ENCODE peak calls at places on chromosome 1, in seven cellular contexts. R, Y, Q, E, K, W and C are unnamed samples.

GRCh38 chr1:41874903-41875411 is 43.8 kb downstream of the HIVEP3 start:
- DNase-seq in R (no peak), Q (no peak), Y (no peak), W (no peak), K (no peak), E (no peak), C (no peak)

GRCh38 chr1:32307313-32307712 is 15.4 kb downstream of the HDAC1 start:
- DNase-seq in K (peak), W (no peak), R (peak), Y (no peak), Q (no peak), E (no peak), C (no peak)

GRCh38 chr1:16394178-16394521 is 27.1 kb downstream of the SZRD1 start:
- DNase-seq in E (no peak), Q (no peak), R (no peak), Y (no peak), K (no peak), W (no peak), C (no peak)

GRCh38 chr1:245587435-245588105 is 432.8 kb downstream of the KIF26B start:
- DNase-seq in Q (no peak), Y (no peak), K (no peak), W (no peak), E (no peak), R (no peak), C (no peak)

GRCh38 chr1:168375901-168376300 is 95.2 kb downstream of the TBX19 start:
- DNase-seq in Y (no peak), R (no peak), K (no peak), E (no peak), Q (no peak), W (no peak), C (no peak)

GRCh38 chr1:44025816-44026215 is 5.4 kb downstream of the SLC6A9 start:
- DNase-seq in W (no peak), Q (no peak), E (no peak), K (no peak), Y (peak), R (no peak), C (no peak)

GRCh38 chr1:232250838-232251237 is 379.1 kb downstream of the SIPA1L2 start:
- DNase-seq in K (no peak), Q (no peak), R (no peak), E (no peak), Y (peak), W (no peak), C (no peak)

GRCh38 chr1:59020151-59020997 is 236.5 kb upstream of the JUN start:
- DNase-seq in W (peak), Q (peak), E (no peak), K (peak), Y (no peak), R (peak), C (peak)

GRCh38 chr1:232143315-232143886 is 486.5 kb downstream of the SIPA1L2 start:
- DNase-seq in W (no peak), R (no peak), Y (no peak), E (no peak), Q (no peak), K (no peak), C (peak)

GRCh38 chr1:175269151-175269550 is 76.6 kb upstream of the KIAA0040 start:
- DNase-seq in K (no peak), E (no peak), Y (no peak), Q (no peak), W (no peak), R (no peak), C (no peak)

GRCh38 chr1:2275796-2276536 is 47.8 kb downstream of the SKI start:
- DNase-seq in Y (no peak), K (no peak), W (peak), R (peak), E (no peak), Q (no peak), C (peak)

GRCh38 chr1:23611601-23612327 is 52.5 kb upstream of the ID3 start:
- DNase-seq in W (no peak), K (no peak), E (no peak), R (no peak), Y (no peak), Q (no peak), C (no peak)

GRCh38 chr1:205276334-205277065 is 45.0 kb downstream of the NUAK2 start:
- DNase-seq in W (no peak), Q (no peak), Y (no peak), K (no peak), E (no peak), R (no peak), C (no peak)

GRCh38 chr1:30397576-30397975 is 325.8 kb downstream of the MATN1 start:
- DNase-seq in R (no peak), E (no peak), Y (no peak), K (no peak), W (no peak), Q (no peak), C (no peak)

GRCh38 chr1:206578115-206578935 is 33.9 kb downstream of the EIF2D start:
- DNase-seq in R (no peak), E (no peak), Q (no peak), K (no peak), W (no peak), Y (no peak), C (no peak)